ENCODE peak calls at places on chromosomes 12 and 14, in nine cellular contexts. One of them, this sample, is unnamed.
A peak's percentile ranks its signal among the peaks of the same experiment; 100 is the strongest.

GRCh38 chr14:33307691-33308369 is 369.2 kb downstream of the NPAS3 start:
- DNase-seq in pancreas: no peak
- DNase-seq in ELF-1: no peak
- DNase-seq in midbrain: peak; percentile 23
- DNase-seq in activated CD4-positive, alpha-beta T cell treated with anti-CD3 and anti-CD28 coated beads for 48 hours: no peak
- DNase-seq in stomach: no peak
- DNase-seq in LHCN-M2: peak; percentile 4
- DNase-seq in M059J: peak; percentile 89
- DNase-seq in neural crest cell: no peak
- DNase-seq in this sample: no peak

GRCh38 chr12:54054442-54055332 is 1.1 kb downstream of the HOXC4 start:
- DNase-seq in pancreas: no peak
- DNase-seq in ELF-1: no peak
- DNase-seq in midbrain: no peak
- DNase-seq in activated CD4-positive, alpha-beta T cell treated with anti-CD3 and anti-CD28 coated beads for 48 hours: no peak
- DNase-seq in stomach: no peak
- DNase-seq in LHCN-M2: no peak
- DNase-seq in M059J: no peak
- DNase-seq in neural crest cell: no peak
- DNase-seq in this sample: no peak

GRCh38 chr14:90551733-90552464 is 155.1 kb downstream of the CALM1 start:
- DNase-seq in pancreas: no peak
- DNase-seq in ELF-1: no peak
- DNase-seq in midbrain: no peak
- DNase-seq in activated CD4-positive, alpha-beta T cell treated with anti-CD3 and anti-CD28 coated beads for 48 hours: no peak
- DNase-seq in stomach: peak; percentile 40
- DNase-seq in LHCN-M2: no peak
- DNase-seq in M059J: no peak
- DNase-seq in neural crest cell: no peak
- DNase-seq in this sample: peak; percentile 40

GRCh38 chr12:15435597-15435996 is 113.3 kb downstream of the PTPRO start:
- DNase-seq in pancreas: no peak
- DNase-seq in ELF-1: no peak
- DNase-seq in midbrain: no peak
- DNase-seq in activated CD4-positive, alpha-beta T cell treated with anti-CD3 and anti-CD28 coated beads for 48 hours: no peak
- DNase-seq in stomach: no peak
- DNase-seq in LHCN-M2: peak; percentile 9
- DNase-seq in M059J: no peak
- DNase-seq in neural crest cell: no peak
- DNase-seq in this sample: no peak

GRCh38 chr14:95895720-95896119 is 19.1 kb downstream of the TUNAR start:
- DNase-seq in pancreas: no peak
- DNase-seq in ELF-1: peak; percentile 58
- DNase-seq in midbrain: no peak
- DNase-seq in activated CD4-positive, alpha-beta T cell treated with anti-CD3 and anti-CD28 coated beads for 48 hours: peak; percentile 41
- DNase-seq in stomach: peak; percentile 42
- DNase-seq in LHCN-M2: no peak
- DNase-seq in M059J: no peak
- DNase-seq in neural crest cell: no peak
- DNase-seq in this sample: no peak

GRCh38 chr14:67957925-67958324 is 138.3 kb downstream of the RAD51B start:
- DNase-seq in pancreas: no peak
- DNase-seq in ELF-1: no peak
- DNase-seq in midbrain: no peak
- DNase-seq in activated CD4-positive, alpha-beta T cell treated with anti-CD3 and anti-CD28 coated beads for 48 hours: no peak
- DNase-seq in stomach: no peak
- DNase-seq in LHCN-M2: no peak
- DNase-seq in M059J: no peak
- DNase-seq in neural crest cell: no peak
- DNase-seq in this sample: no peak

GRCh38 chr14:69741055-69741454 is 25.9 kb upstream of the SRSF5 start:
- DNase-seq in pancreas: no peak
- DNase-seq in ELF-1: no peak
- DNase-seq in midbrain: no peak
- DNase-seq in activated CD4-positive, alpha-beta T cell treated with anti-CD3 and anti-CD28 coated beads for 48 hours: no peak
- DNase-seq in stomach: no peak
- DNase-seq in LHCN-M2: no peak
- DNase-seq in M059J: no peak
- DNase-seq in neural crest cell: no peak
- DNase-seq in this sample: no peak

GRCh38 chr12:56346663-56347062 is 8.0 kb downstream of the IL23A start:
- DNase-seq in pancreas: no peak
- DNase-seq in ELF-1: peak; percentile 53
- DNase-seq in midbrain: no peak
- DNase-seq in activated CD4-positive, alpha-beta T cell treated with anti-CD3 and anti-CD28 coated beads for 48 hours: peak; percentile 37
- DNase-seq in stomach: no peak
- DNase-seq in LHCN-M2: peak; percentile 31
- DNase-seq in M059J: no peak
- DNase-seq in neural crest cell: no peak
- DNase-seq in this sample: no peak

GRCh38 chr12:3885179-3886094 is 12.2 kb upstream of the PARP11 start:
- DNase-seq in pancreas: no peak
- DNase-seq in ELF-1: peak; percentile 37
- DNase-seq in midbrain: peak; percentile 55
- DNase-seq in activated CD4-positive, alpha-beta T cell treated with anti-CD3 and anti-CD28 coated beads for 48 hours: peak; percentile 34
- DNase-seq in stomach: no peak
- DNase-seq in LHCN-M2: peak; percentile 51
- DNase-seq in M059J: peak; percentile 37
- DNase-seq in neural crest cell: no peak
- DNase-seq in this sample: no peak

GRCh38 chr14:95480887-95481226 is 35.6 kb downstream of the SYNE3 start:
- DNase-seq in pancreas: no peak
- DNase-seq in ELF-1: no peak
- DNase-seq in midbrain: no peak
- DNase-seq in activated CD4-positive, alpha-beta T cell treated with anti-CD3 and anti-CD28 coated beads for 48 hours: no peak
- DNase-seq in stomach: no peak
- DNase-seq in LHCN-M2: no peak
- DNase-seq in M059J: no peak
- DNase-seq in neural crest cell: no peak
- DNase-seq in this sample: no peak

GRCh38 chr12:29830391-29830790 is 46.6 kb upstream of the TMTC1 start:
- DNase-seq in pancreas: no peak
- DNase-seq in ELF-1: no peak
- DNase-seq in midbrain: no peak
- DNase-seq in activated CD4-positive, alpha-beta T cell treated with anti-CD3 and anti-CD28 coated beads for 48 hours: no peak
- DNase-seq in stomach: no peak
- DNase-seq in LHCN-M2: no peak
- DNase-seq in M059J: no peak
- DNase-seq in neural crest cell: no peak
- DNase-seq in this sample: no peak

GRCh38 chr12:121872546-121873223 is 14.0 kb upstream of the HPD start:
- DNase-seq in pancreas: no peak
- DNase-seq in ELF-1: peak; percentile 71
- DNase-seq in midbrain: no peak
- DNase-seq in activated CD4-positive, alpha-beta T cell treated with anti-CD3 and anti-CD28 coated beads for 48 hours: peak; percentile 55
- DNase-seq in stomach: peak; percentile 42
- DNase-seq in LHCN-M2: peak; percentile 78
- DNase-seq in M059J: peak; percentile 63
- DNase-seq in neural crest cell: no peak
- DNase-seq in this sample: no peak

GRCh38 chr12:53505086-53505485 is 2.2 kb downstream of the NPFF start:
- DNase-seq in pancreas: no peak
- DNase-seq in ELF-1: no peak
- DNase-seq in midbrain: no peak
- DNase-seq in activated CD4-positive, alpha-beta T cell treated with anti-CD3 and anti-CD28 coated beads for 48 hours: no peak
- DNase-seq in stomach: no peak
- DNase-seq in LHCN-M2: peak; percentile 86
- DNase-seq in M059J: peak; percentile 78
- DNase-seq in neural crest cell: no peak
- DNase-seq in this sample: no peak

GRCh38 chr12:65331456-65331855 is 53.0 kb downstream of the MSRB3 start:
- DNase-seq in pancreas: no peak
- DNase-seq in ELF-1: no peak
- DNase-seq in midbrain: no peak
- DNase-seq in activated CD4-positive, alpha-beta T cell treated with anti-CD3 and anti-CD28 coated beads for 48 hours: no peak
- DNase-seq in stomach: no peak
- DNase-seq in LHCN-M2: no peak
- DNase-seq in M059J: no peak
- DNase-seq in neural crest cell: no peak
- DNase-seq in this sample: no peak

GRCh38 chr14:75711796-75712211 is 50.8 kb downstream of the TTLL5 start:
- DNase-seq in pancreas: peak; percentile 77
- DNase-seq in ELF-1: peak; percentile 82
- DNase-seq in midbrain: peak; percentile 89
- DNase-seq in activated CD4-positive, alpha-beta T cell treated with anti-CD3 and anti-CD28 coated beads for 48 hours: no peak
- DNase-seq in stomach: peak; percentile 67
- DNase-seq in LHCN-M2: peak; percentile 83
- DNase-seq in M059J: peak; percentile 97
- DNase-seq in neural crest cell: no peak
- DNase-seq in this sample: no peak

GRCh38 chr12:124175731-124176130 is 119.2 kb upstream of the RFLNA start:
- DNase-seq in pancreas: no peak
- DNase-seq in ELF-1: no peak
- DNase-seq in midbrain: no peak
- DNase-seq in activated CD4-positive, alpha-beta T cell treated with anti-CD3 and anti-CD28 coated beads for 48 hours: no peak
- DNase-seq in stomach: no peak
- DNase-seq in LHCN-M2: no peak
- DNase-seq in M059J: no peak
- DNase-seq in neural crest cell: no peak
- DNase-seq in this sample: no peak

GRCh38 chr12:95553202-95553943 is 2.1 kb upstream of the USP44 start:
- DNase-seq in pancreas: no peak
- DNase-seq in ELF-1: no peak
- DNase-seq in midbrain: no peak
- DNase-seq in activated CD4-positive, alpha-beta T cell treated with anti-CD3 and anti-CD28 coated beads for 48 hours: peak; percentile 11
- DNase-seq in stomach: no peak
- DNase-seq in LHCN-M2: no peak
- DNase-seq in M059J: no peak
- DNase-seq in neural crest cell: no peak
- DNase-seq in this sample: no peak

GRCh38 chr12:93873561-93873960 is 196.4 kb downstream of the CRADD start:
- DNase-seq in pancreas: no peak
- DNase-seq in ELF-1: no peak
- DNase-seq in midbrain: no peak
- DNase-seq in activated CD4-positive, alpha-beta T cell treated with anti-CD3 and anti-CD28 coated beads for 48 hours: no peak
- DNase-seq in stomach: no peak
- DNase-seq in LHCN-M2: no peak
- DNase-seq in M059J: no peak
- DNase-seq in neural crest cell: no peak
- DNase-seq in this sample: no peak

GRCh38 chr14:37034410-37035285 is 137.8 kb downstream of the SLC25A21 start:
- DNase-seq in pancreas: no peak
- DNase-seq in ELF-1: no peak
- DNase-seq in midbrain: no peak
- DNase-seq in activated CD4-positive, alpha-beta T cell treated with anti-CD3 and anti-CD28 coated beads for 48 hours: no peak
- DNase-seq in stomach: no peak
- DNase-seq in LHCN-M2: peak; percentile 31
- DNase-seq in M059J: peak; percentile 54
- DNase-seq in neural crest cell: no peak
- DNase-seq in this sample: no peak

GRCh38 chr12:5988659-5989116 is 43.6 kb upstream of the ANO2 start:
- DNase-seq in pancreas: peak; percentile 60
- DNase-seq in ELF-1: peak; percentile 89
- DNase-seq in midbrain: peak; percentile 75
- DNase-seq in activated CD4-positive, alpha-beta T cell treated with anti-CD3 and anti-CD28 coated beads for 48 hours: peak; percentile 83
- DNase-seq in stomach: peak; percentile 84
- DNase-seq in LHCN-M2: peak; percentile 48
- DNase-seq in M059J: peak; percentile 59
- DNase-seq in neural crest cell: peak; percentile 80
- DNase-seq in this sample: peak; percentile 88

GRCh38 chr12:74328623-74329022 is 209.0 kb upstream of the ATXN7L3B start:
- DNase-seq in pancreas: no peak
- DNase-seq in ELF-1: no peak
- DNase-seq in midbrain: no peak
- DNase-seq in activated CD4-positive, alpha-beta T cell treated with anti-CD3 and anti-CD28 coated beads for 48 hours: no peak
- DNase-seq in stomach: no peak
- DNase-seq in LHCN-M2: no peak
- DNase-seq in M059J: peak; percentile 4
- DNase-seq in neural crest cell: no peak
- DNase-seq in this sample: no peak

GRCh38 chr12:97595423-97595822 is 132.8 kb downstream of the RMST start:
- DNase-seq in pancreas: no peak
- DNase-seq in ELF-1: no peak
- DNase-seq in midbrain: no peak
- DNase-seq in activated CD4-positive, alpha-beta T cell treated with anti-CD3 and anti-CD28 coated beads for 48 hours: no peak
- DNase-seq in stomach: no peak
- DNase-seq in LHCN-M2: no peak
- DNase-seq in M059J: no peak
- DNase-seq in neural crest cell: no peak
- DNase-seq in this sample: no peak

GRCh38 chr14:76011959-76012802 is 26.6 kb downstream of the IFT43 start:
- DNase-seq in pancreas: no peak
- DNase-seq in ELF-1: peak; percentile 6
- DNase-seq in midbrain: no peak
- DNase-seq in activated CD4-positive, alpha-beta T cell treated with anti-CD3 and anti-CD28 coated beads for 48 hours: no peak
- DNase-seq in stomach: no peak
- DNase-seq in LHCN-M2: no peak
- DNase-seq in M059J: no peak
- DNase-seq in neural crest cell: no peak
- DNase-seq in this sample: no peak

GRCh38 chr14:73712071-73712506 is 2.1 kb downstream of the PNMA1 start:
- DNase-seq in pancreas: no peak
- DNase-seq in ELF-1: no peak
- DNase-seq in midbrain: no peak
- DNase-seq in activated CD4-positive, alpha-beta T cell treated with anti-CD3 and anti-CD28 coated beads for 48 hours: no peak
- DNase-seq in stomach: no peak
- DNase-seq in LHCN-M2: no peak
- DNase-seq in M059J: no peak
- DNase-seq in neural crest cell: no peak
- DNase-seq in this sample: no peak

GRCh38 chr12:57452181-57452936 is 2.7 kb upstream of the INHBE start:
- DNase-seq in pancreas: no peak
- DNase-seq in ELF-1: peak; percentile 63
- DNase-seq in midbrain: no peak
- DNase-seq in activated CD4-positive, alpha-beta T cell treated with anti-CD3 and anti-CD28 coated beads for 48 hours: peak; percentile 59
- DNase-seq in stomach: no peak
- DNase-seq in LHCN-M2: peak; percentile 79
- DNase-seq in M059J: peak; percentile 71
- DNase-seq in neural crest cell: no peak
- DNase-seq in this sample: no peak

GRCh38 chr14:60637490-60638452 is 11.5 kb downstream of the SIX1 start:
- DNase-seq in pancreas: no peak
- DNase-seq in ELF-1: peak; percentile 81
- DNase-seq in midbrain: no peak
- DNase-seq in activated CD4-positive, alpha-beta T cell treated with anti-CD3 and anti-CD28 coated beads for 48 hours: no peak
- DNase-seq in stomach: no peak
- DNase-seq in LHCN-M2: peak; percentile 72
- DNase-seq in M059J: no peak
- DNase-seq in neural crest cell: no peak
- DNase-seq in this sample: no peak

GRCh38 chr14:68263563-68264350 is 444.2 kb downstream of the RAD51B start:
- DNase-seq in pancreas: no peak
- DNase-seq in ELF-1: no peak
- DNase-seq in midbrain: no peak
- DNase-seq in activated CD4-positive, alpha-beta T cell treated with anti-CD3 and anti-CD28 coated beads for 48 hours: no peak
- DNase-seq in stomach: no peak
- DNase-seq in LHCN-M2: no peak
- DNase-seq in M059J: no peak
- DNase-seq in neural crest cell: no peak
- DNase-seq in this sample: no peak

GRCh38 chr12:70271025-70271424 is 27.8 kb downstream of the CNOT2 start:
- DNase-seq in pancreas: no peak
- DNase-seq in ELF-1: no peak
- DNase-seq in midbrain: no peak
- DNase-seq in activated CD4-positive, alpha-beta T cell treated with anti-CD3 and anti-CD28 coated beads for 48 hours: no peak
- DNase-seq in stomach: no peak
- DNase-seq in LHCN-M2: no peak
- DNase-seq in M059J: no peak
- DNase-seq in neural crest cell: no peak
- DNase-seq in this sample: no peak